ENCODE peak calls at places on chromosomes 11 and 22, in seven cellular contexts. W is mesendoderm, T is mesenchymal stem cell, P is H9, M is IMR-90, X is H1, D is trophoblast cell. R is an unnamed sample.

GRCh38 chr11:7004482-7004881 is 15.7 kb downstream of the ZNF214 start:
- DNase-seq in X (no peak), W (no peak), T (peak; percentile 64), M (peak; percentile 86), D (peak; percentile 9), P (no peak), R (no peak)

GRCh38 chr11:73878771-73879170 is 2.0 kb downstream of the PAAF1 start:
- DNase-seq in D (no peak), T (no peak), M (no peak), P (no peak), W (no peak), X (no peak), R (no peak)

GRCh38 chr11:92886243-92886905 is 83.1 kb upstream of the MTNR1B start:
- DNase-seq in X (peak; percentile 62), M (peak; percentile 61), W (peak; percentile 75), T (peak; percentile 52), D (peak; percentile 88), P (no peak), R (peak; percentile 64)

GRCh38 chr11:73578786-73579185 is 19.1 kb downstream of the FAM168A start:
- DNase-seq in W (no peak), M (no peak), X (no peak), T (no peak), P (no peak), D (no peak), R (no peak)

GRCh38 chr11:73425118-73425517 is 48.9 kb downstream of the RELT start:
- DNase-seq in T (peak; percentile 50), W (no peak), X (no peak), M (no peak), P (no peak), D (peak; percentile 45), R (no peak)

GRCh38 chr11:133835258-133836075 is 9.8 kb downstream of the SPATA19 start:
- DNase-seq in D (peak; percentile 68), W (peak; percentile 91), X (peak; percentile 78), P (peak; percentile 82), M (peak; percentile 4), T (peak; percentile 8), R (peak; percentile 78)

GRCh38 chr11:15027011-15027410 is 46.4 kb upstream of the CALCB start:
- DNase-seq in M (no peak), W (no peak), T (no peak), P (no peak), D (peak; percentile 70), X (no peak), R (no peak)

GRCh38 chr22:44567846-44568493 is 69.9 kb upstream of the RTL6 start:
- DNase-seq in X (no peak), M (peak; percentile 39), W (peak; percentile 59), T (peak; percentile 43), P (peak; percentile 62), D (peak; percentile 70), R (no peak)

GRCh38 chr22:36922097-36922608 is 8.7 kb downstream of the CSF2RB start:
- DNase-seq in M (no peak), T (no peak), D (peak; percentile 87), W (peak; percentile 54), P (peak; percentile 59), X (no peak), R (no peak)
- H3K4ac ChIP-seq in M (no peak overlapping the region), T (no peak overlapping the region), D (peak overlapping the region; percentile 28), W (no peak overlapping the region), P (no peak overlapping the region), X (no peak overlapping the region), R (no peak overlapping the region)

GRCh38 chr22:19226428-19226827 is 47.9 kb upstream of the SLC25A1 start:
- DNase-seq in D (no peak), X (no peak), M (no peak), P (no peak), W (no peak), T (no peak), R (no peak)
- H3K4ac ChIP-seq in D (no peak overlapping the region), X (no peak overlapping the region), M (no peak overlapping the region), P (no peak overlapping the region), W (no peak overlapping the region), T (no peak overlapping the region), R (no peak overlapping the region)

GRCh38 chr11:128310676-128311445 is 276.5 kb downstream of the ETS1 start:
- DNase-seq in P (no peak), X (no peak), D (no peak), T (peak; percentile 57), W (no peak), M (peak; percentile 36), R (no peak)

GRCh38 chr11:128315933-128316332 is 271.4 kb downstream of the ETS1 start:
- DNase-seq in T (no peak), W (no peak), D (no peak), X (no peak), M (no peak), P (no peak), R (no peak)

GRCh38 chr11:128316541-128317206 is 270.7 kb downstream of the ETS1 start:
- DNase-seq in D (peak; percentile 14), M (no peak), T (no peak), P (no peak), W (no peak), X (no peak), R (no peak)

GRCh38 chr11:128311742-128312719 is 275.3 kb downstream of the ETS1 start:
- DNase-seq in P (no peak), W (no peak), M (no peak), T (no peak), D (no peak), X (no peak), R (no peak)

GRCh38 chr11:128313931-128314330 is 273.4 kb downstream of the ETS1 start:
- DNase-seq in M (no peak), W (no peak), P (no peak), T (no peak), X (no peak), D (no peak), R (no peak)
- H3K4ac ChIP-seq in M (no peak overlapping the region), W (no peak overlapping the region), P (no peak overlapping the region), T (no peak overlapping the region), X (no peak overlapping the region), D (no peak overlapping the region), R (no peak overlapping the region)

GRCh38 chr11:117481036-117481435 is 153.4 kb downstream of the CEP164 start:
- DNase-seq in W (no peak), P (no peak), T (no peak), M (no peak), D (no peak), X (no peak), R (no peak)
- H3K4ac ChIP-seq in W (no peak overlapping the region), P (no peak overlapping the region), T (no peak overlapping the region), M (no peak overlapping the region), D (no peak overlapping the region), X (no peak overlapping the region), R (no peak overlapping the region)

GRCh38 chr22:46627806-46628482 is 7.8 kb downstream of the GRAMD4 start:
- DNase-seq in M (no peak), W (no peak), D (no peak), T (no peak), P (no peak), X (no peak), R (no peak)

GRCh38 chr22:46626911-46627805 is 7.0 kb downstream of the GRAMD4 start:
- DNase-seq in P (peak; percentile 94), T (no peak), M (no peak), X (peak; percentile 87), D (no peak), W (peak; percentile 89), R (no peak)

GRCh38 chr22:46625843-46626349 is 5.7 kb downstream of the GRAMD4 start:
- DNase-seq in W (no peak), D (no peak), P (no peak), T (no peak), X (no peak), M (no peak), R (no peak)

GRCh38 chr22:46625113-46625842 is 5.1 kb downstream of the GRAMD4 start:
- DNase-seq in X (peak; percentile 43), D (no peak), W (no peak), P (no peak), T (no peak), M (no peak), R (no peak)

DNA sequence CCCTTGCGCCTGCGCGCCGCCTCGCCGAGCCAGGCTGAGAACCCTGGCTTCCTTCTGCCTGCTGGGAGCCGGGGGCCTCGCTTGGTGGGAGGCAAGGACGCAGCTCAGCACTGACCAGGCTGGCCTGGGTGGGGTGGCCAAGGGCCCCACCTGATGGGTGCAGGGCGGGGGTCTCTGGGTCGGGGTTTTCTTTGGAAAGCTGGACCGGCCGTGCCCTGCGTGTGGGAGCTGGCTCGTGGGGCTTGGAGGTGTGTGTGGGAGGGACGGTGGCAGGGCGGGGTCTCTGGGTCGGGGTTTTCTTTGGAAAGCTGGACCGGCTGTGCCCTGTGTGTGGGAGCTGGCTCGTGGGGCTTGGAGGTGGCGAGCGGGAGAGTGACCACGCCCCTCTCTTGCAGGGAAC is 6.2 kb downstream of the GRAMD4 start:
- DNase-seq in D (no peak), T (no peak), X (no peak), W (no peak), M (no peak), P (no peak), R (no peak)
- H3K4ac ChIP-seq in D (no peak overlapping the region), T (no peak overlapping the region), X (no peak overlapping the region), W (no peak overlapping the region), M (no peak overlapping the region), P (no peak overlapping the region), R (no peak overlapping the region)

GRCh38 chr11:18332891-18333290 is 10.5 kb downstream of the GTF2H1 start:
- DNase-seq in M (no peak), X (no peak), T (no peak), D (no peak), W (no peak), P (no peak), R (no peak)
- H3K4ac ChIP-seq in M (no peak overlapping the region), X (no peak overlapping the region), T (no peak overlapping the region), D (no peak overlapping the region), W (no peak overlapping the region), P (no peak overlapping the region), R (no peak overlapping the region)

GRCh38 chr11:2816941-2817421 is 68.6 kb downstream of the CDKN1C start:
- DNase-seq in T (peak; percentile 59), W (no peak), P (no peak), X (no peak), M (peak; percentile 81), D (peak; percentile 64), R (no peak)
- H3K4ac ChIP-seq in T (no peak overlapping the region), W (no peak overlapping the region), P (no peak overlapping the region), X (no peak overlapping the region), M (peak overlapping the region; percentile 84), D (no peak overlapping the region), R (no peak overlapping the region)